ENCODE peak calls at places on chromosome 20, in five cellular contexts. One of them, this sample, is unnamed.

GRCh38 chr20:10710995-10711775 is 37.4 kb upstream of the JAG1 start:
- DNase-seq in naive thymus-derived CD4-positive, alpha-beta T cell: no peak
- DNase-seq in HS-5: no peak
- DNase-seq in transverse colon: no peak
- DNase-seq in activated CD4-positive, alpha-beta T cell treated with anti-CD3 and anti-CD28 coated beads, Interleukin-2, amount 10 ng/mL, durations not matched to agents 7 days and 5 days: no peak
- DNase-seq in this sample: no peak

GRCh38 chr20:16821211-16822089 is 73.3 kb downstream of the OTOR start:
- DNase-seq in naive thymus-derived CD4-positive, alpha-beta T cell: peak; percentile 8
- DNase-seq in HS-5: no peak
- DNase-seq in transverse colon: peak; percentile 9
- DNase-seq in activated CD4-positive, alpha-beta T cell treated with anti-CD3 and anti-CD28 coated beads, Interleukin-2, amount 10 ng/mL, durations not matched to agents 7 days and 5 days: peak; percentile 40
- DNase-seq in this sample: no peak

GRCh38 chr20:32482251-32483220 is 102.6 kb downstream of the NOL4L start:
- DNase-seq in naive thymus-derived CD4-positive, alpha-beta T cell: peak; percentile 28
- DNase-seq in HS-5: no peak
- DNase-seq in transverse colon: peak; percentile 57
- DNase-seq in activated CD4-positive, alpha-beta T cell treated with anti-CD3 and anti-CD28 coated beads, Interleukin-2, amount 10 ng/mL, durations not matched to agents 7 days and 5 days: peak; percentile 40
- DNase-seq in this sample: no peak

GRCh38 chr20:14757728-14758127 is 420.3 kb upstream of the FLRT3 start:
- DNase-seq in naive thymus-derived CD4-positive, alpha-beta T cell: no peak
- DNase-seq in HS-5: no peak
- DNase-seq in transverse colon: no peak
- DNase-seq in activated CD4-positive, alpha-beta T cell treated with anti-CD3 and anti-CD28 coated beads, Interleukin-2, amount 10 ng/mL, durations not matched to agents 7 days and 5 days: no peak
- DNase-seq in this sample: no peak

GRCh38 chr20:15942130-15942529 is 631.1 kb downstream of the KIF16B start:
- DNase-seq in naive thymus-derived CD4-positive, alpha-beta T cell: no peak
- DNase-seq in HS-5: peak; percentile 68
- DNase-seq in transverse colon: no peak
- DNase-seq in activated CD4-positive, alpha-beta T cell treated with anti-CD3 and anti-CD28 coated beads, Interleukin-2, amount 10 ng/mL, durations not matched to agents 7 days and 5 days: no peak
- DNase-seq in this sample: no peak

GRCh38 chr20:45419188-45420091 is 3.5 kb downstream of the PIGT start:
- DNase-seq in naive thymus-derived CD4-positive, alpha-beta T cell: no peak
- DNase-seq in HS-5: peak; percentile 100
- DNase-seq in transverse colon: peak; percentile 80
- DNase-seq in activated CD4-positive, alpha-beta T cell treated with anti-CD3 and anti-CD28 coated beads, Interleukin-2, amount 10 ng/mL, durations not matched to agents 7 days and 5 days: no peak
- DNase-seq in this sample: peak; percentile 60

GRCh38 chr20:14996883-14997672 is 659.7 kb upstream of the FLRT3 start:
- DNase-seq in naive thymus-derived CD4-positive, alpha-beta T cell: no peak
- DNase-seq in HS-5: no peak
- DNase-seq in transverse colon: no peak
- DNase-seq in activated CD4-positive, alpha-beta T cell treated with anti-CD3 and anti-CD28 coated beads, Interleukin-2, amount 10 ng/mL, durations not matched to agents 7 days and 5 days: no peak
- DNase-seq in this sample: no peak

GRCh38 chr20:23629017-23629541 is 8.7 kb downstream of the CST3 start:
- DNase-seq in naive thymus-derived CD4-positive, alpha-beta T cell: no peak
- DNase-seq in HS-5: peak; percentile 62
- DNase-seq in transverse colon: peak; percentile 80
- DNase-seq in activated CD4-positive, alpha-beta T cell treated with anti-CD3 and anti-CD28 coated beads, Interleukin-2, amount 10 ng/mL, durations not matched to agents 7 days and 5 days: no peak
- DNase-seq in this sample: peak; percentile 29

GRCh38 chr20:59571591-59572314 is 32.6 kb upstream of the PHACTR3 start:
- DNase-seq in naive thymus-derived CD4-positive, alpha-beta T cell: peak; percentile 54
- DNase-seq in HS-5: peak; percentile 29
- DNase-seq in transverse colon: peak; percentile 59
- DNase-seq in activated CD4-positive, alpha-beta T cell treated with anti-CD3 and anti-CD28 coated beads, Interleukin-2, amount 10 ng/mL, durations not matched to agents 7 days and 5 days: peak; percentile 68
- DNase-seq in this sample: no peak

GRCh38 chr20:10347066-10347465 is 87.0 kb downstream of the MKKS start:
- DNase-seq in naive thymus-derived CD4-positive, alpha-beta T cell: no peak
- DNase-seq in HS-5: no peak
- DNase-seq in transverse colon: no peak
- DNase-seq in activated CD4-positive, alpha-beta T cell treated with anti-CD3 and anti-CD28 coated beads, Interleukin-2, amount 10 ng/mL, durations not matched to agents 7 days and 5 days: no peak
- DNase-seq in this sample: no peak

GRCh38 chr20:53656653-53657288 is 63.1 kb upstream of the ZNF217 start:
- DNase-seq in naive thymus-derived CD4-positive, alpha-beta T cell: no peak
- DNase-seq in HS-5: peak; percentile 93
- DNase-seq in transverse colon: no peak
- DNase-seq in activated CD4-positive, alpha-beta T cell treated with anti-CD3 and anti-CD28 coated beads, Interleukin-2, amount 10 ng/mL, durations not matched to agents 7 days and 5 days: no peak
- DNase-seq in this sample: peak; percentile 62

GRCh38 chr20:20027284-20027683 is 10.1 kb downstream of the NAA20 start:
- DNase-seq in naive thymus-derived CD4-positive, alpha-beta T cell: no peak
- DNase-seq in HS-5: no peak
- DNase-seq in transverse colon: no peak
- DNase-seq in activated CD4-positive, alpha-beta T cell treated with anti-CD3 and anti-CD28 coated beads, Interleukin-2, amount 10 ng/mL, durations not matched to agents 7 days and 5 days: no peak
- DNase-seq in this sample: no peak

GRCh38 chr20:62395311-62396242 is 8.7 kb downstream of the RPS21 start:
- DNase-seq in naive thymus-derived CD4-positive, alpha-beta T cell: no peak
- DNase-seq in HS-5: no peak
- DNase-seq in transverse colon: no peak
- DNase-seq in activated CD4-positive, alpha-beta T cell treated with anti-CD3 and anti-CD28 coated beads, Interleukin-2, amount 10 ng/mL, durations not matched to agents 7 days and 5 days: no peak
- DNase-seq in this sample: no peak

GRCh38 chr20:63101781-63102719 is 95.3 kb upstream of the BHLHE23 start:
- DNase-seq in naive thymus-derived CD4-positive, alpha-beta T cell: peak; percentile 83
- DNase-seq in HS-5: peak; percentile 58
- DNase-seq in transverse colon: peak; percentile 44
- DNase-seq in activated CD4-positive, alpha-beta T cell treated with anti-CD3 and anti-CD28 coated beads, Interleukin-2, amount 10 ng/mL, durations not matched to agents 7 days and 5 days: peak; percentile 70
- DNase-seq in this sample: no peak

GRCh38 chr20:47521059-47521808 is 19.5 kb downstream of the NCOA3 start:
- DNase-seq in naive thymus-derived CD4-positive, alpha-beta T cell: no peak
- DNase-seq in HS-5: no peak
- DNase-seq in transverse colon: no peak
- DNase-seq in activated CD4-positive, alpha-beta T cell treated with anti-CD3 and anti-CD28 coated beads, Interleukin-2, amount 10 ng/mL, durations not matched to agents 7 days and 5 days: no peak
- DNase-seq in this sample: no peak

GRCh38 chr20:16560661-16561060 is 12.6 kb downstream of the KIF16B start:
- DNase-seq in naive thymus-derived CD4-positive, alpha-beta T cell: no peak
- DNase-seq in HS-5: no peak
- DNase-seq in transverse colon: no peak
- DNase-seq in activated CD4-positive, alpha-beta T cell treated with anti-CD3 and anti-CD28 coated beads, Interleukin-2, amount 10 ng/mL, durations not matched to agents 7 days and 5 days: no peak
- DNase-seq in this sample: no peak

GRCh38 chr20:43752561-43753301 is 25.9 kb upstream of the GTSF1L start:
- DNase-seq in naive thymus-derived CD4-positive, alpha-beta T cell: no peak
- DNase-seq in HS-5: peak; percentile 92
- DNase-seq in transverse colon: peak; percentile 62
- DNase-seq in activated CD4-positive, alpha-beta T cell treated with anti-CD3 and anti-CD28 coated beads, Interleukin-2, amount 10 ng/mL, durations not matched to agents 7 days and 5 days: peak; percentile 29
- DNase-seq in this sample: peak; percentile 71

GRCh38 chr20:50848341-50848808 is 53.5 kb downstream of the BCAS4 start:
- DNase-seq in naive thymus-derived CD4-positive, alpha-beta T cell: no peak
- DNase-seq in HS-5: no peak
- DNase-seq in transverse colon: peak; percentile 19
- DNase-seq in activated CD4-positive, alpha-beta T cell treated with anti-CD3 and anti-CD28 coated beads, Interleukin-2, amount 10 ng/mL, durations not matched to agents 7 days and 5 days: no peak
- DNase-seq in this sample: no peak

This sample was measured in AG04449.